ENCODE peak calls at places on chromosome 9, in five cellular contexts. T is A549, I is HepG2, X is GM12878, K is K562. S is an unnamed sample.

GRCh38 chr9:127557466-127557869 is 54.6 kb upstream of the STXBP1 start:
- DNase-seq in I (no peak), K (no peak), X (no peak), T (no peak), S (peak)

GRCh38 chr9:109047259-109047658 is 34.0 kb upstream of the CTNNAL1 start:
- DNase-seq in I (no peak), K (no peak), T (no peak), X (no peak), S (no peak)

GRCh38 chr9:114899461-114899860 is 30.9 kb downstream of the TNFSF8 start:
- DNase-seq in T (no peak), I (no peak), K (no peak), X (no peak), S (no peak)

GRCh38 chr9:128713941-128714573 is 9.9 kb downstream of the ZDHHC12 start:
- DNase-seq in I (no peak), X (no peak), T (no peak), K (no peak), S (no peak)

GRCh38 chr9:123438321-123438720 is 82.3 kb downstream of the CRB2 start:
- DNase-seq in I (no peak), K (no peak), X (no peak), T (no peak), S (no peak)

GRCh38 chr9:128841704-128842492 is 12.3 kb upstream of the SPOUT1 start:
- DNase-seq in X (no peak), I (peak), K (no peak), T (no peak), S (no peak)

GRCh38 chr9:121636411-121636865 is 15.0 kb upstream of the DAB2IP start:
- DNase-seq in X (no peak), T (no peak), I (no peak), K (no peak), S (peak)

GRCh38 chr9:22119537-22120167 is 110.5 kb upstream of the CDKN2B start:
- DNase-seq in I (peak), X (no peak), T (no peak), K (no peak), S (peak)

GRCh38 chr9:81622471-81623245 is 66.7 kb downstream of the TLE1 start:
- DNase-seq in X (no peak), I (no peak), T (no peak), K (no peak), S (no peak)

GRCh38 chr9:27125030-27125429 is 16.0 kb downstream of the TEK start:
- DNase-seq in T (peak), I (no peak), X (no peak), K (no peak), S (no peak)

GRCh38 chr9:87667164-87667738 is 58.7 kb upstream of the CTSL start:
- DNase-seq in T (peak), I (peak), K (peak), X (no peak), S (peak)

GRCh38 chr9:125604189-125604588 is 102.8 kb downstream of the MAPKAP1 start:
- DNase-seq in K (no peak), X (no peak), T (no peak), I (no peak), S (peak)

GRCh38 chr9:4269872-4270271 is 30.0 kb downstream of the GLIS3 start:
- DNase-seq in I (no peak), K (no peak), T (no peak), X (no peak), S (no peak)

GRCh38 chr9:124394596-124394995 is 20.6 kb downstream of the PSMB7 start:
- DNase-seq in X (no peak), K (no peak), I (no peak), T (no peak), S (no peak)

GRCh38 chr9:106921341-106921899 is 58.5 kb downstream of the ZNF462 start:
- DNase-seq in X (no peak), K (peak), T (no peak), I (peak), S (peak)

GRCh38 chr9:11144750-11145149 is 531.9 kb upstream of the PTPRD start:
- DNase-seq in I (no peak), K (no peak), T (no peak), X (no peak), S (no peak)

GRCh38 chr9:116647515-116647809 is 39.6 kb upstream of the TRIM32 start:
- DNase-seq in T (no peak), K (no peak), I (no peak), X (no peak), S (no peak)

GRCh38 chr9:122031157-122031556 is 62.0 kb downstream of the TTLL11 start:
- DNase-seq in X (no peak), T (no peak), K (no peak), I (no peak), S (no peak)

GRCh38 chr9:5186416-5187169 is 1.2 kb upstream of the INSL6 start:
- DNase-seq in T (peak), X (no peak), I (peak), K (peak), S (peak)

GRCh38 chr9:93415176-93415690 is 36.3 kb upstream of the FAM120A start:
- DNase-seq in I (no peak), T (no peak), K (no peak), X (no peak), S (no peak)

GRCh38 chr9:91415290-91415689 is 8.3 kb downstream of the NFIL3 start:
- DNase-seq in I (no peak), X (peak), T (no peak), K (no peak), S (no peak)

GRCh38 chr9:123715258-123715657 is 214.7 kb downstream of the DENND1A start:
- DNase-seq in X (no peak), T (no peak), I (no peak), K (no peak), S (no peak)

GRCh38 chr9:93156475-93157008 is 22.5 kb upstream of the NINJ1 start:
- DNase-seq in K (no peak), I (no peak), T (no peak), X (peak), S (no peak)

GRCh38 chr9:129816501-129817435 is 7.2 kb downstream of the TOR1A start:
- DNase-seq in T (no peak), I (no peak), X (no peak), K (no peak), S (no peak)

GRCh38 chr9:89593776-89594427 is 10.9 kb upstream of the GADD45G start:
- DNase-seq in I (peak), X (no peak), K (peak), T (peak), S (no peak)

GRCh38 chr9:65458992-65459391 is 174.0 kb upstream of the FOXD4L5 start:
- DNase-seq in T (no peak), K (no peak), I (no peak), X (no peak), S (no peak)

GRCh38 chr9:131436386-131436785 is 42.5 kb downstream of the PRRC2B start:
- DNase-seq in T (no peak), I (no peak), K (no peak), X (no peak), S (no peak)

GRCh38 chr9:69965416-69966145 is 78.1 kb upstream of the MAMDC2 start:
- DNase-seq in I (no peak), X (no peak), T (no peak), K (no peak), S (no peak)

GRCh38 chr9:69963728-69964127 is 79.9 kb upstream of the MAMDC2 start:
- DNase-seq in T (no peak), X (no peak), K (no peak), I (no peak), S (no peak)

GRCh38 chr9:69964446-69964845 is 79.2 kb upstream of the MAMDC2 start:
- DNase-seq in K (no peak), X (no peak), I (no peak), T (no peak), S (no peak)

GRCh38 chr9:69961834-69962233 is 81.8 kb upstream of the MAMDC2 start:
- DNase-seq in T (no peak), X (no peak), I (no peak), K (no peak), S (peak)
- TF ChIP-seq REST in T (no peak), X (no peak), I (no peak), K (no peak), S (no peak)

DNA sequence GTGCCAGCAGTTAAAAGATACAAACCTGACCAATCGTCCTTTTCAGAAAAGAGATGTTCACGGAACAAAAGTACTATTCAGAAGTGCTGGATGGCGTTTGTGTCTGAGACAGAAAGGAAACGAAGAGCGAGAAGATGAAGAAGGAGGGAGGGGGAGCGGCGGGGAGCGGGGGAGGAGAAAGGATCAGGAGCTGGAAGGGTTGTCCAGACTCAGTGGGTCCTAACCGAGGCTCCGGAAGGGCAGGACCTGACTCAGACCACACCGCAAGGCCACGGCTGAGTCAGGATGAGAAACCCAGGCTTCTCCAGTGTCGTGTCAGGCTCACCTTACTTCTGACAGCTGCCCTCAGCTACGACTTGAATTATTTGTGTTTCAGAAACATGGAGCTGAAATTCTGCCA is 46.2 kb downstream of the PAX5 start:
- DNase-seq in I (no peak), T (no peak), K (no peak), X (no peak), S (no peak)
- TF ChIP-seq RFX5 in I (no peak), T (no peak), K (no peak), X (no peak), S (no peak)

GRCh38 chr9:78973906-78974305 is 597.9 kb upstream of the TLE4 start:
- DNase-seq in K (no peak), T (peak), X (no peak), I (no peak), S (no peak)
- TF ChIP-seq REST in K (no peak), T (no peak), X (no peak), I (no peak), S (no peak)

GRCh38 chr9:137300607-137301085 is 1.4 kb downstream of the NRARP start:
- DNase-seq in X (no peak), T (peak), I (no peak), K (peak), S (peak)

GRCh38 chr9:137303031-137303892 is 1.2 kb upstream of the NRARP start:
- DNase-seq in X (no peak), T (no peak), K (no peak), I (no peak), S (peak)

GRCh38 chr9:137302176-137303030 is at the start of gene NRARP:
- DNase-seq in I (no peak), T (peak), K (peak), X (no peak), S (peak)

GRCh38 chr9:137299938-137300337 is 2.1 kb downstream of the NRARP start:
- DNase-seq in K (no peak), X (no peak), I (no peak), T (no peak), S (no peak)

DNA sequence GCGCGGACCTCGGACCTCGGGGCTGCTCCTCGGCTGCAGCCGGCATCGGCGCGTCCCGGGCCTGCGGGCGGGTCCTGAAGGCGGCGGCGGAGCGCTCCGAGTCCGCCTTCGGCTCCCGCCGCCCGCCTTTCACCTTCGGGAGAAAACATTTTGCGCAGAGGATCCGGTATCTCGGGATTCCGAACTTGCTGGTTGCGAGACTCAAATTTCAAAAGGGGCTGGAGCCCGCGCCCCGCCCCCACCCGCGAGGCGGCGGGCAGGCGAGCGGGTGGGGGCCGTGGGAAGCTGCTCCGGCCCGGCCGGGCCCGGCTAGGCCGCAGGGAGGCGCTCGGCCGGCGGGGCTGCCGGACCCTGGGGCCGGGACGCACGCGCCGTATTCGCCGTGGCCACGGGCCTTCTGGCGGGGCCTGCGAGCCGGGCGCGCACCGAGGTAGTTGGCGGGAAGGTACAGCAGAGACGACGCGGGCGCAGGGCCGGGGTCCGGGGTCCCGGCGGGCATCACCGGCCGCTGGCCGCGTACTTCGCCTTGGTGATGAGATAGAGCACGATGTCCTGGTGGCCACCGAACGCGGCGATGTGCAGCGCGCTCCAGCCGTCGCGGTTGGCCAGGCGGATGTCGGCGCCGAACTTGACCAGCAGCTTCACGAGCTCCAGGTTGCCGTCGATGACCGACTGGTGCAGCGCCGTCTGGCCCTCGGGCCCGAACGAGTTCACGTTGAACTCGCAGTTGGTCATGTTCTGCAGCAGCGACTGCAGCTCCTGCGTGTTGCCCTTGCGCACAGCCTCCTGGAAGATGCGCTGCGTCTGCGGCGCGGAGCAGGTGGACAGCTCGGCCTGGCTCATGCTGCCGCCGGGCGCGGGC is 754 bp downstream of the NRARP start:
- DNase-seq in K (peak), X (no peak), T (peak), I (no peak), S (peak)
- TF ChIP-seq RFX5 in K (no peak), X (no peak), T (no peak), I (no peak), S (no peak)

GRCh38 chr9:14313951-14314423 is at the start of gene NFIB:
- DNase-seq in X (no peak), K (peak), I (peak), T (peak), S (peak)

GRCh38 chr9:14315754-14316573 is 2.0 kb upstream of the NFIB start:
- DNase-seq in T (peak), I (no peak), K (peak), X (no peak), S (peak)

GRCh38 chr9:14314424-14314928 is 535 bp upstream of the NFIB start:
- DNase-seq in X (no peak), K (peak), I (peak), T (peak), S (peak)

GRCh38 chr9:14316574-14317304 is 2.8 kb upstream of the NFIB start:
- DNase-seq in K (no peak), T (no peak), X (no peak), I (no peak), S (no peak)

GRCh38 chr9:14314929-14315753 is 1.2 kb upstream of the NFIB start:
- DNase-seq in T (peak), X (no peak), K (peak), I (peak), S (peak)
- TF ChIP-seq REST in T (no peak), X (no peak), K (no peak), I (no peak), S (peak)